ENCODE peak calls at places on chromosomes 11 and 22, in four cellular contexts. One of them, this sample, is unnamed.

GRCh38 chr11:1083621-1084551 is 9.2 kb downstream of the MUC2 start:
- DNase-seq in H9: no peak
- DNase-seq in H1: no peak
- DNase-seq in mesendoderm: no peak
- DNase-seq in this sample: no peak

GRCh38 chr11:36724742-36725387 is 126.8 kb upstream of the RAG2 start:
- DNase-seq in H9: no peak
- DNase-seq in H1: no peak
- DNase-seq in mesendoderm: no peak
- DNase-seq in this sample: no peak

GRCh38 chr11:48041877-48042698 is 61.7 kb downstream of the PTPRJ start:
- DNase-seq in mesendoderm: no peak
- DNase-seq in H1: no peak
- DNase-seq in H9: no peak
- DNase-seq in this sample: no peak

GRCh38 chr11:58575377-58576020 is at the start of gene LPXN:
- DNase-seq in H1: no peak
- DNase-seq in mesendoderm: no peak
- DNase-seq in H9: no peak
- DNase-seq in this sample: peak

GRCh38 chr11:8258289-8258688 is 5.4 kb downstream of the LMO1 start:
- DNase-seq in H1: no peak
- DNase-seq in mesendoderm: no peak
- DNase-seq in H9: peak
- DNase-seq in this sample: no peak

GRCh38 chr11:128179049-128179448 is 408.3 kb downstream of the ETS1 start:
- DNase-seq in H9: no peak
- DNase-seq in mesendoderm: no peak
- DNase-seq in H1: no peak
- DNase-seq in this sample: no peak

GRCh38 chr11:94132152-94132558 is 3.5 kb downstream of the PANX1 start:
- DNase-seq in mesendoderm: peak
- DNase-seq in H9: no peak
- DNase-seq in H1: peak
- DNase-seq in this sample: peak

GRCh38 chr22:44884562-44884961 is 125.2 kb downstream of the PHF21B start:
- DNase-seq in H9: no peak
- DNase-seq in H1: no peak
- DNase-seq in mesendoderm: no peak
- DNase-seq in this sample: no peak

GRCh38 chr11:90874971-90875370 is 652.1 kb upstream of the CHORDC1 start:
- DNase-seq in H1: no peak
- DNase-seq in H9: no peak
- DNase-seq in mesendoderm: no peak
- DNase-seq in this sample: no peak

GRCh38 chr11:75667268-75667830 is 1.5 kb downstream of the MAP6 start:
- DNase-seq in H9: peak
- DNase-seq in mesendoderm: peak
- DNase-seq in H1: peak
- DNase-seq in this sample: no peak

GRCh38 chr11:87300640-87301381 is 263.1 kb downstream of the TMEM135 start:
- DNase-seq in mesendoderm: no peak
- DNase-seq in H1: no peak
- DNase-seq in H9: no peak
- DNase-seq in this sample: peak

GRCh38 chr11:87301785-87302540 is 264.2 kb downstream of the TMEM135 start:
- DNase-seq in mesendoderm: no peak
- DNase-seq in H9: no peak
- DNase-seq in H1: no peak
- DNase-seq in this sample: peak

GRCh38 chr11:87306260-87306861 is 268.6 kb downstream of the TMEM135 start:
- DNase-seq in mesendoderm: no peak
- DNase-seq in H1: no peak
- DNase-seq in H9: no peak
- DNase-seq in this sample: no peak

GRCh38 chr11:87307101-87307500 is 269.4 kb downstream of the TMEM135 start:
- DNase-seq in H1: no peak
- DNase-seq in mesendoderm: no peak
- DNase-seq in H9: no peak
- DNase-seq in this sample: no peak

DNA sequence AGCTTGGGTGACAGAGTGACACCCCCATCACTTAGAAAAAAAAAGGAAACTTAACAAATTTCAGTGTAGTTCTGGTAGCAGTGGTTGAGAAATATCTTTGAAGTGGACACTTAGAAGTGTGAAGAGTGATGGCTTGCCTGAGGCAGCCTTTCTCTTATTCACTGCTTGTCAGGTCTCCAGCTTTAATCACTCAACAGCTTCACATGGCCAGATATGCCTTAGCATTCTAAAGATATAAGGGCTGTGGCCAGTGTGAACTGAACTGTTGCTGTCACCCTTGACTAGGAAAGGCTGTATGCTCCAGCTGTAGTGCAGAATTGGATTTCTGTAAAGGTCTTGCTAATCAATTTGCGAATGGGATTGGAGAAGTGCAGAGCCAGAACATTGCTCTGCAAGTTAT is 266.6 kb downstream of the TMEM135 start:
- DNase-seq in mesendoderm: peak
- DNase-seq in H9: no peak
- DNase-seq in H1: no peak
- DNase-seq in this sample: no peak
- H3K56ac ChIP-seq in mesendoderm: no peak
- H3K56ac ChIP-seq in H9: no peak
- H3K56ac ChIP-seq in H1: no peak
- H3K56ac ChIP-seq in this sample: no peak

GRCh38 chr22:46564084-46564714 is 26.8 kb upstream of the CELSR1 start:
- DNase-seq in H9: no peak
- DNase-seq in mesendoderm: no peak
- DNase-seq in H1: no peak
- DNase-seq in this sample: no peak
- H3K56ac ChIP-seq in H9: no peak
- H3K56ac ChIP-seq in mesendoderm: peak
- H3K56ac ChIP-seq in H1: no peak
- H3K56ac ChIP-seq in this sample: no peak

DNA sequence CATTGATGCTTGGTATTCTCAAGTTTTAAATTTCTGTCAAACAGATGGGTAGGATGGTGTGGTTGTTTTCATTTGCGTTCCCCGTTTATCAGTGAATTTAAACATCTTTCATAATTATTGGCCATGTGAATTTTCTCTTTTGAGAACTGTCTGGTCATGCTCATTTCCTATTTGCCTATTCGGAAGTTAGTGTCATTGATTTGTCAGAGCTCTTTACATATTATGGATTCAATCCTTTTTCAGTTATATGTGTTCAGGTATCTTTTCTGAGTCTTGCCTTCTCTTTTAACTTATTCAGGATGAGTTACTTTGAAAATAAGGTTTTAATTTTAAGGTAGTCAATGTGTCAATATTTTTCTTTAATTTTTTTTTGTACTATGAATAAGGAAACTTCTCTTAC is 315.7 kb downstream of the MN1 start:
- DNase-seq in H9: no peak
- DNase-seq in mesendoderm: no peak
- DNase-seq in H1: no peak
- DNase-seq in this sample: no peak
- H3K56ac ChIP-seq in H9: no peak
- H3K56ac ChIP-seq in mesendoderm: no peak
- H3K56ac ChIP-seq in H1: no peak
- H3K56ac ChIP-seq in this sample: no peak

GRCh38 chr11:61949169-61950034 is 749 bp upstream of the BEST1 start:
- DNase-seq in H1: no peak
- DNase-seq in mesendoderm: peak
- DNase-seq in H9: peak
- DNase-seq in this sample: peak
- H3K56ac ChIP-seq in H1: no peak
- H3K56ac ChIP-seq in mesendoderm: peak
- H3K56ac ChIP-seq in H9: no peak
- H3K56ac ChIP-seq in this sample: peak

GRCh38 chr22:36566720-36567119 is 37.8 kb upstream of the EIF3D start:
- DNase-seq in H9: no peak
- DNase-seq in mesendoderm: no peak
- DNase-seq in H1: no peak
- DNase-seq in this sample: no peak
- H3K56ac ChIP-seq in H9: no peak
- H3K56ac ChIP-seq in mesendoderm: no peak
- H3K56ac ChIP-seq in H1: no peak
- H3K56ac ChIP-seq in this sample: no peak